ENCODE peak calls at places on chromosomes 16 and 17, in seven cellular contexts. G is NCI-H1694; B is stimulated activated CD4-positive, alpha-beta T cell treated with anti-CD3 and anti-CD28 coated beads, Interleukin-1b, Interleukin-23, amount 100 ng/mL, for 1 hour; F is SK-N-MC; S is A549; L is fibroblast of pulmonary artery; O is HT1080. U is an unnamed sample.

GRCh38 chr17:78438694-78439325 is 60.4 kb downstream of the PGS1 start:
- DNase-seq in S (no peak), G (no peak), F (no peak), L (no peak), O (no peak), B (no peak), U (no peak)

GRCh38 chr16:35523991-35524390 is 2064.6 kb downstream of the TP53TG3F start:
- DNase-seq in B (no peak), S (no peak), G (peak), O (no peak), L (no peak), F (no peak), U (no peak)

GRCh38 chr17:39745335-39746144 is 7.8 kb downstream of the GRB7 start:
- DNase-seq in F (no peak), B (no peak), S (no peak), O (no peak), G (no peak), L (no peak), U (no peak)

GRCh38 chr17:21200590-21201301 is 13.2 kb downstream of the TMEM11 start:
- DNase-seq in G (no peak), B (no peak), O (no peak), L (no peak), S (no peak), F (no peak), U (no peak)

GRCh38 chr16:9371713-9372448 is 280.4 kb downstream of the HAPSTR1 start:
- DNase-seq in S (no peak), F (no peak), L (no peak), B (no peak), G (no peak), O (no peak), U (no peak)

GRCh38 chr16:897200-897543 is 73.6 kb downstream of the LMF1 start:
- DNase-seq in B (no peak), G (no peak), O (no peak), L (no peak), F (no peak), S (no peak), U (no peak)

GRCh38 chr17:27236710-27237315 is 57.1 kb upstream of the WSB1 start:
- DNase-seq in O (peak), L (peak), S (peak), G (peak), F (peak), B (peak), U (peak)

GRCh38 chr17:54891176-54891821 is 9.4 kb upstream of the TOM1L1 start:
- DNase-seq in G (peak), S (peak), B (no peak), O (peak), L (peak), F (no peak), U (peak)

GRCh38 chr17:77481476-77482374 is 341.0 kb downstream of the SEC14L1 start:
- DNase-seq in L (no peak), O (no peak), B (no peak), S (no peak), G (no peak), F (no peak), U (no peak)